ENCODE peak calls at places on chromosome X, in nine cellular contexts. E is stimulated activated CD8-positive, alpha-beta memory T cell treated with anti-CD3 and anti-CD28 coated beads, Interleukin-7, amount 100 ng/mL, for 24 hours; U is D341Med; P is GM12891; Z is H4; H is IMR-90; D is frontal cortex; J is PC-3; C is RCC 7860. L is an unnamed sample.

GRCh38 chrX:30576881-30577280 is 685 bp downstream of the TASL start:
- DNase-seq in E (no peak), Z (no peak), D (no peak), P (no peak), C (no peak), U (no peak), H (no peak), J (no peak), L (no peak)

GRCh38 chrX:13898603-13899002 is 81.7 kb upstream of the GPM6B start:
- DNase-seq in C (peak), E (no peak), Z (no peak), U (no peak), H (peak), J (peak), D (no peak), P (no peak), L (no peak)

GRCh38 chrX:12919051-12919450 is 12.6 kb downstream of the TLR8 start:
- DNase-seq in P (no peak), H (no peak), J (no peak), D (no peak), Z (no peak), C (no peak), E (no peak), U (no peak), L (no peak)

GRCh38 chrX:123324628-123325027 is 140.6 kb downstream of the GRIA3 start:
- DNase-seq in E (no peak), J (peak), U (no peak), D (no peak), H (no peak), P (no peak), C (no peak), Z (no peak), L (no peak)

GRCh38 chrX:11968470-11968869 is 169.8 kb upstream of the FRMPD4 start:
- DNase-seq in P (no peak), U (no peak), D (no peak), J (peak), H (peak), Z (no peak), C (no peak), E (no peak), L (no peak)

GRCh38 chrX:13290891-13291614 is 28.8 kb downstream of the ATXN3L start:
- DNase-seq in C (no peak), D (no peak), P (no peak), U (no peak), J (no peak), H (no peak), Z (no peak), E (no peak), L (no peak)

GRCh38 chrX:107849747-107850478 is 24.2 kb downstream of the MID2 start:
- DNase-seq in P (no peak), E (no peak), Z (peak), J (peak), C (no peak), H (no peak), D (no peak), U (no peak), L (peak)

GRCh38 chrX:47179221-47179927 is 14.3 kb upstream of the UBA1 start:
- DNase-seq in D (peak), C (no peak), E (no peak), P (no peak), J (peak), U (no peak), H (no peak), Z (no peak), L (peak)

GRCh38 chrX:154098551-154098950 is 1.0 kb upstream of the MECP2 start:
- DNase-seq in P (no peak), D (no peak), U (no peak), Z (no peak), E (no peak), C (no peak), J (no peak), H (no peak), L (no peak)

GRCh38 chrX:13050151-13050550 is 5.7 kb upstream of the FAM9C start:
- DNase-seq in H (no peak), P (no peak), Z (no peak), C (no peak), J (no peak), D (no peak), E (no peak), U (no peak), L (no peak)

GRCh38 chrX:9865804-9866471 is 79.7 kb downstream of the SHROOM2 start:
- DNase-seq in H (peak), E (no peak), C (no peak), P (no peak), U (no peak), D (no peak), Z (no peak), J (peak), L (no peak)

GRCh38 chrX:77502951-77503525 is 55.8 kb downstream of the FGF16 start:
- DNase-seq in U (no peak), H (no peak), J (no peak), C (no peak), P (no peak), E (no peak), Z (no peak), D (no peak), L (no peak)

GRCh38 chrX:40105791-40106676 is 8.3 kb upstream of the BCOR start:
- DNase-seq in C (peak), P (no peak), H (no peak), J (peak), D (peak), Z (peak), E (no peak), U (peak), L (peak)

GRCh38 chrX:94058728-94059382 is 384.8 kb downstream of the FAM133A start:
- DNase-seq in U (peak), D (no peak), H (no peak), P (no peak), Z (peak), C (no peak), E (no peak), J (peak), L (no peak)

GRCh38 chrX:36684053-36684452 is 324.1 kb upstream of the FAM47C start:
- DNase-seq in H (no peak), U (no peak), E (no peak), J (peak), C (no peak), P (no peak), D (no peak), Z (no peak), L (no peak)

GRCh38 chrX:10110984-10111363 is 45.8 kb upstream of the CLCN4 start:
- DNase-seq in Z (no peak), U (no peak), P (no peak), D (no peak), J (no peak), E (peak), C (no peak), H (no peak), L (peak)

GRCh38 chrX:23699636-23700194 is 32.4 kb downstream of the PRDX4 start:
- DNase-seq in U (no peak), D (no peak), C (no peak), Z (no peak), P (no peak), J (no peak), E (no peak), H (peak), L (peak)

GRCh38 chrX:123493857-123494256 is 239.0 kb downstream of the THOC2 start:
- DNase-seq in Z (no peak), H (no peak), P (no peak), J (no peak), E (no peak), U (no peak), C (no peak), D (no peak), L (no peak)